ENCODE peak calls at places on chromosomes 4 and X, in seven cellular contexts. Q is fibroblast of mammary gland, U is NCI-H1417 treated with DMSO at 0.1 percent for 48 hours, Y is HCT116, G is amygdala, F is ACHN, V is GM04503. T is an unnamed sample.
A peak's percentile ranks its signal among the peaks of the same experiment; 100 is the strongest.

GRCh38 chr4:122602277-122603142 is 18.4 kb downstream of the IL21 start:
- DNase-seq in G (no peak), Y (peak; percentile 49), F (peak; percentile 60), U (no peak), V (no peak), Q (peak; percentile 71), T (no peak)

GRCh38 chrX:153469811-153470410 is 465 bp downstream of the HAUS7 start:
- DNase-seq in F (peak; percentile 24), Q (peak; percentile 28), U (no peak), G (no peak), Y (no peak), V (no peak), T (no peak)

GRCh38 chr4:41346306-41347061 is 89.8 kb downstream of the UCHL1 start:
- DNase-seq in F (no peak), G (no peak), Y (no peak), V (no peak), U (no peak), Q (no peak), T (no peak)

GRCh38 chrX:333611-334311 is 15.2 kb upstream of the GTPBP6 start:
- DNase-seq in G (no peak), F (no peak), U (no peak), Q (no peak), Y (no peak), V (no peak), T (peak; percentile 16)

GRCh38 chrX:17860811-17861495 is at the start of gene RAI2:
- DNase-seq in Q (no peak), Y (no peak), G (no peak), F (no peak), V (no peak), U (no peak), T (no peak)

GRCh38 chr4:3300198-3300671 is 7.4 kb downstream of the RGS12 start:
- DNase-seq in U (no peak), Q (no peak), V (no peak), G (no peak), F (no peak), Y (no peak), T (no peak)

GRCh38 chrX:68945603-68946228 is 116.9 kb downstream of the EFNB1 start:
- DNase-seq in U (no peak), V (no peak), Y (no peak), Q (peak; percentile 65), G (no peak), F (peak; percentile 0), T (no peak)

GRCh38 chr4:100593933-100594332 is 76.1 kb upstream of the EMCN start:
- DNase-seq in F (no peak), Q (no peak), V (peak; percentile 16), U (no peak), Y (no peak), G (no peak), T (no peak)

GRCh38 chr4:42018451-42018850 is 28.1 kb downstream of the SLC30A9 start:
- DNase-seq in Y (no peak), Q (peak; percentile 10), F (no peak), G (no peak), U (no peak), V (no peak), T (no peak)

GRCh38 chr4:9977518-9978031 is 43.7 kb downstream of the SLC2A9 start:
- DNase-seq in U (no peak), Q (no peak), V (no peak), G (no peak), F (no peak), Y (no peak), T (no peak)

GRCh38 chrX:130086414-130087207 is 23.7 kb downstream of the ELF4 start:
- DNase-seq in G (no peak), V (no peak), U (no peak), Q (no peak), Y (no peak), F (no peak), T (peak; percentile 84)

T was measured in T-helper 1 cell.